ENCODE peak calls at places on chromosomes 2 and 18, in four cellular contexts. J, C, M and D are unnamed samples.

GRCh38 chr2:216508229-216508628 is 9.6 kb downstream of the RPL37A start:
- DNase-seq in J (no peak), C (no peak), M (no peak), D (no peak)

GRCh38 chr2:174180165-174180724 is 68.1 kb downstream of the OLA1 start:
- DNase-seq in M (no peak), J (no peak), C (peak), D (no peak)

GRCh38 chr2:172434821-172435607 is 7.6 kb downstream of the ITGA6 start:
- DNase-seq in C (no peak), M (no peak), J (peak), D (no peak)

GRCh38 chr2:170170281-170171035 is 7.5 kb upstream of the MYO3B start:
- DNase-seq in C (no peak), M (no peak), J (no peak), D (no peak)

GRCh38 chr18:8769509-8769908 is 64.2 kb downstream of the MTCL1 start:
- DNase-seq in J (no peak), C (no peak), M (no peak), D (no peak)

GRCh38 chr2:225103737-225104141 is 61.5 kb upstream of the DOCK10 start:
- DNase-seq in J (no peak), M (no peak), C (no peak), D (no peak)

GRCh38 chr2:101766337-101766736 is 68.8 kb downstream of the MAP4K4 start:
- DNase-seq in C (peak), M (no peak), J (no peak), D (no peak)

GRCh38 chr18:73232933-73233332 is 365.1 kb upstream of the NETO1 start:
- DNase-seq in C (no peak), M (no peak), J (no peak), D (no peak)

GRCh38 chr2:117972466-117973123 is 41.3 kb downstream of the CCDC93 start:
- DNase-seq in J (no peak), M (no peak), C (no peak), D (no peak)

GRCh38 chr2:71923887-71924533 is 223.7 kb downstream of the CYP26B1 start:
- DNase-seq in J (peak), M (no peak), C (peak), D (no peak)

GRCh38 chr18:12369211-12369610 is 7.8 kb downstream of the AFG3L2 start:
- DNase-seq in C (no peak), J (no peak), M (no peak), D (no peak)

GRCh38 chr2:191580581-191580980 is 97.4 kb upstream of the NABP1 start:
- DNase-seq in J (no peak), C (no peak), M (no peak), D (no peak)

GRCh38 chr2:32788106-32788505 is 158.6 kb upstream of the LTBP1 start:
- DNase-seq in C (no peak), J (no peak), M (no peak), D (no peak)